ENCODE peak calls at places on chromosomes 12 and 14, in ten cellular contexts. E is fibroblast of lung, C is neuronal stem cell, L is DND-41, P is left ventricle myocardium inferior, H is cardiac muscle cell, Y is AG04450, B is heart right ventricle, J is lower lobe of right lung, R is mammary epithelial cell. Q is an unnamed sample. For H3K27me3, the result is how much of the 10 kb centered on the place peaks cover.

GRCh38 chr12:13465641-13466040 is 269.1 kb downstream of the EMP1 start:
- DNase-seq in B (peak), P (peak), L (no peak), E (no peak), C (no peak), H (no peak), R (no peak), J (no peak), Y (no peak), Q (no peak)

GRCh38 chr12:114316076-114316475 is 89.9 kb downstream of the TBX5 start:
- DNase-seq in C (no peak), P (no peak), B (no peak), L (no peak), Y (peak), J (no peak), E (peak), H (no peak), R (no peak), Q (no peak)

GRCh38 chr12:42473130-42473529 is 116.4 kb downstream of the PRICKLE1 start:
- DNase-seq in R (peak), B (no peak), P (no peak), L (no peak), H (no peak), Y (no peak), J (no peak), C (no peak), E (peak), Q (no peak)

GRCh38 chr12:67452119-67452805 is 183.1 kb downstream of the CAND1 start:
- DNase-seq in C (no peak), H (no peak), J (no peak), B (no peak), R (no peak), Y (no peak), P (no peak), L (no peak), E (no peak), Q (no peak)

GRCh38 chr12:11892065-11892391 is 178.7 kb upstream of the BCL2L14 start:
- DNase-seq in P (no peak), J (no peak), E (no peak), H (peak), L (no peak), B (no peak), C (no peak), R (no peak), Y (no peak), Q (no peak)

GRCh38 chr12:101108130-101108529 is 101.9 kb downstream of the SLC5A8 start:
- DNase-seq in R (no peak), J (no peak), P (no peak), C (no peak), L (no peak), E (no peak), B (no peak), H (no peak), Y (no peak), Q (no peak)

GRCh38 chr12:1740161-1740948 is 49.5 kb downstream of the ADIPOR2 start:
- DNase-seq in J (no peak), E (no peak), P (no peak), Y (no peak), L (no peak), H (peak), R (no peak), C (no peak), B (no peak), Q (no peak)

GRCh38 chr12:90936230-90937005 is 18.6 kb downstream of the CCER1 start:
- DNase-seq in L (no peak), H (no peak), C (no peak), P (no peak), Y (no peak), J (no peak), E (no peak), B (no peak), R (no peak), Q (no peak)

GRCh38 chr12:110932048-110932447 is 11.7 kb upstream of the MYL2 start:
- DNase-seq in C (no peak), P (no peak), E (no peak), L (no peak), B (no peak), H (no peak), J (no peak), R (no peak), Y (no peak), Q (no peak)

GRCh38 chr14:85531594-85532391 is 1.8 kb downstream of the FLRT2 start:
- DNase-seq in J (peak), C (peak), P (peak), Y (no peak), R (peak), E (peak), L (no peak), H (peak), B (peak), Q (no peak)

GRCh38 chr14:106268013-106268727 is 741.8 kb downstream of the TMEM121 start:
- DNase-seq in J (peak), L (peak), R (no peak), Y (no peak), C (no peak), E (no peak), H (no peak), B (no peak), P (no peak), Q (peak)

GRCh38 chr12:14995583-14996425 is 23.0 kb downstream of the PDE6H start:
- DNase-seq in J (no peak), Y (peak), L (no peak), P (no peak), E (peak), R (peak), H (peak), B (no peak), C (peak), Q (peak)

GRCh38 chr12:1916396-1917171 is 1.9 kb downstream of the CACNA2D4 start:
- DNase-seq in E (no peak), C (no peak), R (no peak), B (peak), L (no peak), J (peak), H (peak), Y (no peak), P (peak), Q (no peak)

GRCh38 chr14:104664107-104664506 is 25.3 kb upstream of the INF2 start:
- DNase-seq in B (no peak), J (no peak), E (no peak), L (no peak), R (no peak), P (no peak), C (no peak), Y (no peak), H (no peak), Q (no peak)

GRCh38 chr14:63922696-63923421 is 70.1 kb downstream of the SYNE2 start:
- DNase-seq in E (no peak), B (no peak), H (no peak), C (no peak), L (no peak), Y (no peak), P (no peak), R (peak), J (peak), Q (no peak)

GRCh38 chr12:1795221-1795784 is 25.1 kb upstream of the LRTM2 start:
- DNase-seq in L (no peak), P (no peak), H (no peak), R (no peak), J (no peak), E (no peak), C (no peak), B (no peak), Y (no peak), Q (no peak)

GRCh38 chr12:105414088-105414487 is 83.6 kb downstream of the C12orf75 start:
- DNase-seq in Y (no peak), C (no peak), E (no peak), R (no peak), B (no peak), L (no peak), P (no peak), H (no peak), J (no peak), Q (no peak)

GRCh38 chr14:79732911-79733310 is 478.4 kb downstream of the DIO2 start:
- DNase-seq in R (no peak), C (no peak), B (no peak), H (no peak), J (no peak), E (peak), L (no peak), Y (no peak), P (no peak), Q (no peak)

GRCh38 chr12:109393437-109394345 is 46.0 kb downstream of the MYO1H start:
- DNase-seq in R (peak), L (peak), H (peak), C (peak), B (no peak), E (peak), Y (peak), P (no peak), J (no peak), Q (peak)

GRCh38 chr14:77059276-77059934 is 30.9 kb upstream of the IRF2BPL start:
- DNase-seq in J (no peak), Y (no peak), C (no peak), L (no peak), P (no peak), R (peak), B (no peak), H (no peak), E (peak), Q (no peak)

GRCh38 chr14:23352506-23353432 is at the start of gene SLC22A17:
- DNase-seq in P (peak), Y (peak), H (peak), R (peak), L (no peak), B (peak), J (peak), E (peak), C (peak), Q (peak)
- H3K27ac ChIP-seq in P (peak), Y (peak), H (no peak), R (no peak), L (no peak), B (no peak), J (no peak), E (no peak), C (peak), Q (peak)

GRCh38 chr14:60488175-60488574 is 2.3 kb upstream of the C14orf39 start:
- DNase-seq in R (no peak), E (no peak), B (no peak), C (no peak), J (no peak), H (no peak), Y (no peak), P (no peak), L (no peak), Q (no peak)

GRCh38 chr14:60487211-60487610 is 1.3 kb upstream of the C14orf39 start:
- DNase-seq in H (no peak), L (no peak), E (no peak), B (no peak), Y (no peak), R (no peak), C (no peak), J (no peak), P (no peak), Q (no peak)

GRCh38 chr14:60485600-60486251 is at the start of gene C14orf39:
- DNase-seq in P (no peak), J (no peak), Y (peak), L (no peak), C (peak), B (no peak), H (peak), R (no peak), E (peak), Q (no peak)

GRCh38 chr14:60482743-60483142 is 3.1 kb downstream of the C14orf39 start:
- DNase-seq in R (peak), E (no peak), Y (no peak), J (no peak), L (no peak), H (no peak), C (no peak), B (no peak), P (no peak), Q (no peak)

GRCh38 chr14:60485057-60485599 is 735 bp downstream of the C14orf39 start:
- DNase-seq in P (no peak), L (no peak), R (no peak), B (no peak), C (no peak), H (peak), E (no peak), Y (no peak), J (no peak), Q (no peak)
- H3K4me3 ChIP-seq in P (peak), L (no peak), R (no peak), B (peak), C (peak), H (peak), E (peak), Y (peak), J (no peak), Q (no peak)

GRCh38 chr14:92314182-92314581 is 8.8 kb upstream of the SLC24A4 start:
- DNase-seq in L (no peak), E (peak), Y (no peak), B (no peak), H (no peak), J (no peak), R (no peak), P (no peak), C (no peak), Q (no peak)
- H3K27me3 ChIP-seq in L (under half), E (under half), Y (under half), B (under half), H (under half), J (under half), R (under half), P (under half), C (under half), Q (under half)

GRCh38 chr12:57726151-57726883 is 12.2 kb downstream of the AGAP2 start:
- DNase-seq in B (peak), L (no peak), E (peak), R (peak), Y (peak), H (peak), C (peak), P (peak), J (peak), Q (no peak)
- H3K27ac ChIP-seq in B (peak), L (no peak), E (peak), R (peak), Y (peak), H (no peak), C (no peak), P (peak), J (peak), Q (peak)

GRCh38 chr12:59603735-59604134 is 7.9 kb downstream of the SLC16A7 start:
- DNase-seq in H (no peak), J (no peak), P (no peak), R (no peak), E (no peak), B (no peak), Y (no peak), C (no peak), L (no peak), Q (no peak)
- H3K4me3 ChIP-seq in H (no peak), J (no peak), P (no peak), R (no peak), E (no peak), B (no peak), Y (no peak), C (no peak), L (no peak), Q (no peak)